ENCODE peak calls at places on chromosomes 2 and 18, in eight cellular contexts. One of them, this sample, is unnamed.

GRCh38 chr2:47008381-47009280 is 93.0 kb upstream of the MCFD2 start:
- DNase-seq in tibial artery: peak
- DNase-seq in hepatocyte: peak
- DNase-seq in IMR-90: peak
- DNase-seq in lower lobe of right lung: no peak
- DNase-seq in A673: peak
- DNase-seq in RWPE2: no peak
- DNase-seq in neural progenitor cell: peak
- DNase-seq in this sample: no peak

GRCh38 chr2:77910136-77910535 is 388.0 kb upstream of the LRRTM4 start:
- DNase-seq in A673: no peak
- DNase-seq in hepatocyte: no peak
- DNase-seq in RWPE2: no peak
- DNase-seq in neural progenitor cell: no peak
- DNase-seq in lower lobe of right lung: no peak
- DNase-seq in IMR-90: no peak
- DNase-seq in tibial artery: no peak
- DNase-seq in this sample: no peak

GRCh38 chr2:124609667-124610066 is 584.6 kb downstream of the CNTNAP5 start:
- DNase-seq in IMR-90: no peak
- DNase-seq in neural progenitor cell: no peak
- DNase-seq in lower lobe of right lung: no peak
- DNase-seq in A673: no peak
- DNase-seq in hepatocyte: no peak
- DNase-seq in RWPE2: no peak
- DNase-seq in tibial artery: no peak
- DNase-seq in this sample: no peak

GRCh38 chr18:48254077-48254602 is 155.0 kb downstream of the ZBTB7C start:
- DNase-seq in neural progenitor cell: no peak
- DNase-seq in lower lobe of right lung: no peak
- DNase-seq in hepatocyte: no peak
- DNase-seq in tibial artery: no peak
- DNase-seq in A673: no peak
- DNase-seq in RWPE2: no peak
- DNase-seq in IMR-90: no peak
- DNase-seq in this sample: no peak

GRCh38 chr2:96655491-96655973 is 13.0 kb downstream of the FER1L5 start:
- DNase-seq in A673: no peak
- DNase-seq in lower lobe of right lung: no peak
- DNase-seq in tibial artery: no peak
- DNase-seq in RWPE2: no peak
- DNase-seq in hepatocyte: no peak
- DNase-seq in neural progenitor cell: no peak
- DNase-seq in IMR-90: no peak
- DNase-seq in this sample: no peak

GRCh38 chr2:184520441-184520840 is 77.9 kb upstream of the ZNF804A start:
- DNase-seq in RWPE2: no peak
- DNase-seq in hepatocyte: no peak
- DNase-seq in neural progenitor cell: no peak
- DNase-seq in tibial artery: no peak
- DNase-seq in IMR-90: no peak
- DNase-seq in A673: no peak
- DNase-seq in lower lobe of right lung: no peak
- DNase-seq in this sample: no peak

GRCh38 chr2:158688722-158689121 is 106.4 kb upstream of the DAPL1 start:
- DNase-seq in hepatocyte: no peak
- DNase-seq in tibial artery: no peak
- DNase-seq in neural progenitor cell: no peak
- DNase-seq in A673: no peak
- DNase-seq in lower lobe of right lung: no peak
- DNase-seq in RWPE2: no peak
- DNase-seq in IMR-90: peak
- DNase-seq in this sample: no peak

GRCh38 chr18:74226156-74226555 is 65.6 kb downstream of the CYB5A start:
- DNase-seq in neural progenitor cell: no peak
- DNase-seq in tibial artery: no peak
- DNase-seq in lower lobe of right lung: no peak
- DNase-seq in RWPE2: no peak
- DNase-seq in A673: no peak
- DNase-seq in IMR-90: no peak
- DNase-seq in hepatocyte: peak
- DNase-seq in this sample: no peak

GRCh38 chr2:219178377-219179175 is 501 bp downstream of the RETREG2 start:
- DNase-seq in hepatocyte: peak
- DNase-seq in A673: no peak
- DNase-seq in tibial artery: no peak
- DNase-seq in neural progenitor cell: peak
- DNase-seq in RWPE2: no peak
- DNase-seq in IMR-90: peak
- DNase-seq in lower lobe of right lung: peak
- DNase-seq in this sample: no peak

GRCh38 chr18:76426738-76427305 is 68.2 kb downstream of the ZNF516 start:
- DNase-seq in IMR-90: no peak
- DNase-seq in tibial artery: no peak
- DNase-seq in A673: peak
- DNase-seq in hepatocyte: peak
- DNase-seq in lower lobe of right lung: peak
- DNase-seq in neural progenitor cell: peak
- DNase-seq in RWPE2: no peak
- DNase-seq in this sample: no peak

GRCh38 chr2:1686784-1687105 is 57.6 kb downstream of the PXDN start:
- DNase-seq in hepatocyte: peak
- DNase-seq in A673: no peak
- DNase-seq in IMR-90: peak
- DNase-seq in neural progenitor cell: no peak
- DNase-seq in RWPE2: no peak
- DNase-seq in tibial artery: no peak
- DNase-seq in lower lobe of right lung: no peak
- DNase-seq in this sample: no peak

GRCh38 chr2:199207011-199207410 is 250.7 kb downstream of the SATB2 start:
- DNase-seq in neural progenitor cell: no peak
- DNase-seq in tibial artery: no peak
- DNase-seq in hepatocyte: no peak
- DNase-seq in IMR-90: no peak
- DNase-seq in lower lobe of right lung: no peak
- DNase-seq in A673: no peak
- DNase-seq in RWPE2: no peak
- DNase-seq in this sample: no peak

GRCh38 chr2:26764078-26764887 is at the start of gene SLC35F6:
- DNase-seq in A673: peak
- DNase-seq in neural progenitor cell: peak
- DNase-seq in IMR-90: peak
- DNase-seq in RWPE2: no peak
- DNase-seq in lower lobe of right lung: peak
- DNase-seq in hepatocyte: peak
- DNase-seq in tibial artery: peak
- DNase-seq in this sample: peak

GRCh38 chr2:26763019-26763418 is 1.1 kb upstream of the SLC35F6 start:
- DNase-seq in A673: no peak
- DNase-seq in hepatocyte: no peak
- DNase-seq in lower lobe of right lung: no peak
- DNase-seq in tibial artery: no peak
- DNase-seq in RWPE2: no peak
- DNase-seq in IMR-90: no peak
- DNase-seq in neural progenitor cell: no peak
- DNase-seq in this sample: no peak

GRCh38 chr2:26767129-26767528 is 3.0 kb downstream of the SLC35F6 start:
- DNase-seq in A673: no peak
- DNase-seq in tibial artery: no peak
- DNase-seq in lower lobe of right lung: no peak
- DNase-seq in RWPE2: no peak
- DNase-seq in hepatocyte: peak
- DNase-seq in neural progenitor cell: no peak
- DNase-seq in IMR-90: no peak
- DNase-seq in this sample: no peak

GRCh38 chr2:26765475-26766200 is 1.6 kb downstream of the SLC35F6 start:
- DNase-seq in A673: no peak
- DNase-seq in tibial artery: no peak
- DNase-seq in neural progenitor cell: no peak
- DNase-seq in RWPE2: no peak
- DNase-seq in lower lobe of right lung: no peak
- DNase-seq in IMR-90: no peak
- DNase-seq in hepatocyte: no peak
- DNase-seq in this sample: no peak

GRCh38 chr2:26764906-26765305 is 822 bp downstream of the SLC35F6 start:
- DNase-seq in RWPE2: no peak
- DNase-seq in A673: no peak
- DNase-seq in tibial artery: no peak
- DNase-seq in neural progenitor cell: no peak
- DNase-seq in IMR-90: no peak
- DNase-seq in hepatocyte: no peak
- DNase-seq in lower lobe of right lung: no peak
- DNase-seq in this sample: no peak
- H3K27ac ChIP-seq in RWPE2: peak
- H3K27ac ChIP-seq in A673: peak
- H3K27ac ChIP-seq in tibial artery: peak
- H3K27ac ChIP-seq in neural progenitor cell: no peak
- H3K27ac ChIP-seq in IMR-90: peak
- H3K27ac ChIP-seq in hepatocyte: peak
- H3K27ac ChIP-seq in lower lobe of right lung: peak
- H3K27ac ChIP-seq in this sample: peak

GRCh38 chr2:11578081-11578948 is 44.5 kb downstream of the GREB1 start:
- DNase-seq in IMR-90: no peak
- DNase-seq in tibial artery: no peak
- DNase-seq in RWPE2: no peak
- DNase-seq in neural progenitor cell: no peak
- DNase-seq in A673: no peak
- DNase-seq in lower lobe of right lung: no peak
- DNase-seq in hepatocyte: no peak
- DNase-seq in this sample: no peak
- H3K4me3 ChIP-seq in IMR-90: no peak
- H3K4me3 ChIP-seq in tibial artery: no peak
- H3K4me3 ChIP-seq in RWPE2: no peak
- H3K4me3 ChIP-seq in neural progenitor cell: no peak
- H3K4me3 ChIP-seq in A673: no peak
- H3K4me3 ChIP-seq in lower lobe of right lung: no peak
- H3K4me3 ChIP-seq in hepatocyte: no peak
- H3K4me3 ChIP-seq in this sample: no peak

GRCh38 chr18:2036136-2036535 is 535.2 kb downstream of the METTL4 start:
- DNase-seq in lower lobe of right lung: no peak
- DNase-seq in IMR-90: no peak
- DNase-seq in tibial artery: no peak
- DNase-seq in A673: no peak
- DNase-seq in neural progenitor cell: no peak
- DNase-seq in RWPE2: no peak
- DNase-seq in hepatocyte: no peak
- DNase-seq in this sample: no peak
- TF ChIP-seq CTCF in lower lobe of right lung: no peak
- TF ChIP-seq CTCF in IMR-90: no peak
- TF ChIP-seq CTCF in tibial artery: no peak
- TF ChIP-seq CTCF in A673: no peak
- TF ChIP-seq CTCF in neural progenitor cell: no peak
- TF ChIP-seq CTCF in RWPE2: no peak
- TF ChIP-seq CTCF in hepatocyte: no peak
- TF ChIP-seq CTCF in this sample: no peak

DNA sequence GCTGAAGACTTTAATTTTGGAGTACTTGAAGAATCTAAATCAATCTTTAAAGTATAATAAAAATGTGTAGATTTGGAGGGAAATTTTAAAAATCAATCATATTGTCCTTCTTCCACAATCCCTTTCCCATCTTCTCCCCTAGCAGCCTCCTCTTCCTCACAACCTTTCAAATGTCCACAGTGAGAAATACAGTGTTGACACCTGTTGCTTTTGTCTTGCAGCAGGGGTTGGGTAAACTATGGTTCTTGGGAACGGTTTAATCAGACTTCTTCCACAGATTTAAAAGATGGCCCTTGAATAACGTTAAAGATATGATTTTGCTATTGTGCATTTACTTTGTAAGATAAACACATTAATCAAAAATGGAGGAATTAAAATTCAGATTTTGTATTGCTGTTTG is 113.8 kb upstream of the SLC1A4 start:
- DNase-seq in A673: no peak
- DNase-seq in RWPE2: no peak
- DNase-seq in neural progenitor cell: no peak
- DNase-seq in tibial artery: no peak
- DNase-seq in hepatocyte: no peak
- DNase-seq in IMR-90: no peak
- DNase-seq in lower lobe of right lung: no peak
- DNase-seq in this sample: no peak
- H3K27ac ChIP-seq in A673: no peak
- H3K27ac ChIP-seq in RWPE2: peak
- H3K27ac ChIP-seq in neural progenitor cell: peak
- H3K27ac ChIP-seq in tibial artery: no peak
- H3K27ac ChIP-seq in hepatocyte: no peak
- H3K27ac ChIP-seq in IMR-90: no peak
- H3K27ac ChIP-seq in lower lobe of right lung: no peak
- H3K27ac ChIP-seq in this sample: no peak

This sample was measured in dorsolateral prefrontal cortex.